ENCODE peak calls at places on chromosome 15, in nine cellular contexts. One of them, this sample, is unnamed.

GRCh38 chr15:100525894-100526512 is 2.7 kb downstream of the CERS3 start:
- DNase-seq in left ventricle myocardium inferior: peak
- DNase-seq in H9: no peak
- DNase-seq in heart left ventricle: peak
- DNase-seq in neuronal stem cell: no peak
- DNase-seq in uterus: peak
- DNase-seq in stomach: peak
- DNase-seq in dorsolateral prefrontal cortex: peak
- DNase-seq in OCI-LY7: no peak
- DNase-seq in this sample: no peak

GRCh38 chr15:74788716-74789151 is 6.9 kb downstream of the CSK start:
- DNase-seq in left ventricle myocardium inferior: no peak
- DNase-seq in H9: no peak
- DNase-seq in heart left ventricle: no peak
- DNase-seq in neuronal stem cell: no peak
- DNase-seq in uterus: no peak
- DNase-seq in stomach: no peak
- DNase-seq in dorsolateral prefrontal cortex: no peak
- DNase-seq in OCI-LY7: peak
- DNase-seq in this sample: no peak

GRCh38 chr15:86300371-86301106 is 220.9 kb downstream of the AGBL1 start:
- DNase-seq in left ventricle myocardium inferior: no peak
- DNase-seq in H9: no peak
- DNase-seq in heart left ventricle: no peak
- DNase-seq in neuronal stem cell: no peak
- DNase-seq in uterus: no peak
- DNase-seq in stomach: no peak
- DNase-seq in dorsolateral prefrontal cortex: no peak
- DNase-seq in OCI-LY7: no peak
- DNase-seq in this sample: peak

GRCh38 chr15:39461536-39462140 is 119.2 kb upstream of the THBS1 start:
- DNase-seq in left ventricle myocardium inferior: peak
- DNase-seq in H9: no peak
- DNase-seq in heart left ventricle: peak
- DNase-seq in neuronal stem cell: no peak
- DNase-seq in uterus: peak
- DNase-seq in stomach: no peak
- DNase-seq in dorsolateral prefrontal cortex: no peak
- DNase-seq in OCI-LY7: no peak
- DNase-seq in this sample: no peak

GRCh38 chr15:99180963-99181306 is 68.4 kb downstream of the TTC23 start:
- DNase-seq in left ventricle myocardium inferior: no peak
- DNase-seq in H9: no peak
- DNase-seq in heart left ventricle: no peak
- DNase-seq in neuronal stem cell: no peak
- DNase-seq in uterus: no peak
- DNase-seq in stomach: no peak
- DNase-seq in dorsolateral prefrontal cortex: no peak
- DNase-seq in OCI-LY7: no peak
- DNase-seq in this sample: no peak

GRCh38 chr15:60720084-60720483 is 241.1 kb upstream of the ICE2 start:
- DNase-seq in left ventricle myocardium inferior: no peak
- DNase-seq in H9: no peak
- DNase-seq in heart left ventricle: no peak
- DNase-seq in neuronal stem cell: no peak
- DNase-seq in uterus: no peak
- DNase-seq in stomach: no peak
- DNase-seq in dorsolateral prefrontal cortex: no peak
- DNase-seq in OCI-LY7: no peak
- DNase-seq in this sample: no peak

GRCh38 chr15:63922551-63923315 is 89.0 kb upstream of the HERC1 start:
- DNase-seq in left ventricle myocardium inferior: no peak
- DNase-seq in H9: no peak
- DNase-seq in heart left ventricle: no peak
- DNase-seq in neuronal stem cell: no peak
- DNase-seq in uterus: no peak
- DNase-seq in stomach: no peak
- DNase-seq in dorsolateral prefrontal cortex: peak
- DNase-seq in OCI-LY7: no peak
- DNase-seq in this sample: no peak

GRCh38 chr15:70068783-70069565 is 28.7 kb downstream of the TLE3 start:
- DNase-seq in left ventricle myocardium inferior: no peak
- DNase-seq in H9: no peak
- DNase-seq in heart left ventricle: no peak
- DNase-seq in neuronal stem cell: no peak
- DNase-seq in uterus: no peak
- DNase-seq in stomach: peak
- DNase-seq in dorsolateral prefrontal cortex: no peak
- DNase-seq in OCI-LY7: no peak
- DNase-seq in this sample: no peak

GRCh38 chr15:90465930-90466567 is 63.7 kb upstream of the CRTC3 start:
- DNase-seq in left ventricle myocardium inferior: no peak
- DNase-seq in H9: no peak
- DNase-seq in heart left ventricle: no peak
- DNase-seq in neuronal stem cell: no peak
- DNase-seq in uterus: no peak
- DNase-seq in stomach: no peak
- DNase-seq in dorsolateral prefrontal cortex: no peak
- DNase-seq in OCI-LY7: no peak
- DNase-seq in this sample: peak

GRCh38 chr15:43225201-43225949 is 4.6 kb upstream of the EPB42 start:
- DNase-seq in left ventricle myocardium inferior: no peak
- DNase-seq in H9: peak
- DNase-seq in heart left ventricle: peak
- DNase-seq in neuronal stem cell: peak
- DNase-seq in uterus: peak
- DNase-seq in stomach: no peak
- DNase-seq in dorsolateral prefrontal cortex: no peak
- DNase-seq in OCI-LY7: peak
- DNase-seq in this sample: peak

GRCh38 chr15:71443538-71443937 is 328.3 kb downstream of the THSD4 start:
- DNase-seq in left ventricle myocardium inferior: peak
- DNase-seq in H9: peak
- DNase-seq in heart left ventricle: no peak
- DNase-seq in neuronal stem cell: peak
- DNase-seq in uterus: peak
- DNase-seq in stomach: peak
- DNase-seq in dorsolateral prefrontal cortex: peak
- DNase-seq in OCI-LY7: peak
- DNase-seq in this sample: no peak

GRCh38 chr15:31222769-31223345 is 103.8 kb upstream of the KLF13 start:
- DNase-seq in left ventricle myocardium inferior: no peak
- DNase-seq in H9: no peak
- DNase-seq in heart left ventricle: no peak
- DNase-seq in neuronal stem cell: no peak
- DNase-seq in uterus: no peak
- DNase-seq in stomach: no peak
- DNase-seq in dorsolateral prefrontal cortex: no peak
- DNase-seq in OCI-LY7: no peak
- DNase-seq in this sample: no peak

GRCh38 chr15:54082836-54083492 is 104.7 kb downstream of the UNC13C start:
- DNase-seq in left ventricle myocardium inferior: no peak
- DNase-seq in H9: peak
- DNase-seq in heart left ventricle: no peak
- DNase-seq in neuronal stem cell: peak
- DNase-seq in uterus: no peak
- DNase-seq in stomach: no peak
- DNase-seq in dorsolateral prefrontal cortex: no peak
- DNase-seq in OCI-LY7: peak
- DNase-seq in this sample: no peak

GRCh38 chr15:92011611-92012367 is 158.3 kb downstream of the SLCO3A1 start:
- DNase-seq in left ventricle myocardium inferior: no peak
- DNase-seq in H9: peak
- DNase-seq in heart left ventricle: no peak
- DNase-seq in neuronal stem cell: no peak
- DNase-seq in uterus: no peak
- DNase-seq in stomach: no peak
- DNase-seq in dorsolateral prefrontal cortex: no peak
- DNase-seq in OCI-LY7: peak
- DNase-seq in this sample: peak

GRCh38 chr15:40175160-40175559 is 14.3 kb downstream of the BUB1B start:
- DNase-seq in left ventricle myocardium inferior: no peak
- DNase-seq in H9: no peak
- DNase-seq in heart left ventricle: no peak
- DNase-seq in neuronal stem cell: no peak
- DNase-seq in uterus: no peak
- DNase-seq in stomach: no peak
- DNase-seq in dorsolateral prefrontal cortex: no peak
- DNase-seq in OCI-LY7: no peak
- DNase-seq in this sample: no peak

GRCh38 chr15:99431661-99432091 is 134.1 kb upstream of the MEF2A start:
- DNase-seq in left ventricle myocardium inferior: peak
- DNase-seq in H9: no peak
- DNase-seq in heart left ventricle: peak
- DNase-seq in neuronal stem cell: no peak
- DNase-seq in uterus: peak
- DNase-seq in stomach: no peak
- DNase-seq in dorsolateral prefrontal cortex: peak
- DNase-seq in OCI-LY7: no peak
- DNase-seq in this sample: no peak

GRCh38 chr15:99070268-99070667 is 34.6 kb upstream of the SYNM start:
- DNase-seq in left ventricle myocardium inferior: no peak
- DNase-seq in H9: no peak
- DNase-seq in heart left ventricle: no peak
- DNase-seq in neuronal stem cell: no peak
- DNase-seq in uterus: no peak
- DNase-seq in stomach: no peak
- DNase-seq in dorsolateral prefrontal cortex: no peak
- DNase-seq in OCI-LY7: no peak
- DNase-seq in this sample: no peak

DNA sequence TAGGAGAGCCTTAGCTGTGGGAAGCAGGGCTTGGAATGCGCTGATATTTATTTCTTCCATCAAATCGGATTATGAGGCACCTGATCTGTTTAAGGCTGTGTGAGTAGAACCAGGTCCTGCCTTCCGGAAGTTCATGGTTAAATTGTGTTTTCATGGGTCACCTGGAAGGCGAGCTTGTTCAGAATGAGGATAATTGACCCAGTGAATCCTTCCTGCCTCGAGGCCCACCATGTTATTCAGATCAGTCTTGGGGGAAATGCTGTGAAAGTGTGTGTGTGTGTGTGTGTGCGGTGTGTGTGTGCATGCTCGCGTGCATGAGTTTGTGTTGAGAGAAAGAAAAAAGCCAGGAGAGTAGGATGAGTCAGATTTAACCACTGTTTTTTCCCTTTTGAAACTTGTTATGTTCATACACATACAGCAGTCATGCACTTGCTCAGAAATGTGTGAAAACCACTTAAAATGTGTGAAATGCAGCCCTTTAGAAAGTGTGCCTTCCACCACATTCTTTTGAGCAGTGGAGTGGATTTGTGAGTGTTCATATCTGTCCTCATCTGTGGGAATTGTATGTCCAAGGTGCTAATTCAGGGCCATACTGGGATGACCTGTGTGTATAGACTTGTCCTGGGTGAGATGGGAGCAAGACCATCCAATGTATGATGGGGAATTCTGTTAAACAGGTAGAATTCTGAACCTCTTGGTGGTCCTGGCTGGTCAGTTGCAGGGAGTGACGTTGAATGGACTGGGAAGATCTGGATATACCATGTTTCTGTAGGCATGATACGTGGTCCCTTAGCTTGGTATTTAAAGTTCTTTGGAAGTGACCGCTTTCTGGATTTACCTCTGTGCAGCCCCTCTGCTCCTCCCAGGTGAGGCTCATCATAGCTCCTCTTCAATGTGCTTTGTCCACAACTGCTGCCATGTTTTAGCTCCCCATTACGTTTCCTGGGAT is 36.9 kb downstream of the SMAD3 start:
- DNase-seq in left ventricle myocardium inferior: no peak
- DNase-seq in H9: no peak
- DNase-seq in heart left ventricle: no peak
- DNase-seq in neuronal stem cell: no peak
- DNase-seq in uterus: no peak
- DNase-seq in stomach: no peak
- DNase-seq in dorsolateral prefrontal cortex: no peak
- DNase-seq in OCI-LY7: no peak
- DNase-seq in this sample: peak
- H3K27ac ChIP-seq in left ventricle myocardium inferior: peak
- H3K27ac ChIP-seq in H9: no peak
- H3K27ac ChIP-seq in heart left ventricle: no peak
- H3K27ac ChIP-seq in neuronal stem cell: no peak
- H3K27ac ChIP-seq in uterus: no peak
- H3K27ac ChIP-seq in stomach: no peak
- H3K27ac ChIP-seq in dorsolateral prefrontal cortex: no peak
- H3K27ac ChIP-seq in OCI-LY7: peak
- H3K27ac ChIP-seq in this sample: peak

GRCh38 chr15:94206463-94207167 is 24.7 kb upstream of the MCTP2 start:
- DNase-seq in left ventricle myocardium inferior: no peak
- DNase-seq in H9: no peak
- DNase-seq in heart left ventricle: no peak
- DNase-seq in neuronal stem cell: no peak
- DNase-seq in uterus: no peak
- DNase-seq in stomach: no peak
- DNase-seq in dorsolateral prefrontal cortex: no peak
- DNase-seq in OCI-LY7: no peak
- DNase-seq in this sample: peak
- H3K27ac ChIP-seq in left ventricle myocardium inferior: no peak
- H3K27ac ChIP-seq in H9: no peak
- H3K27ac ChIP-seq in heart left ventricle: no peak
- H3K27ac ChIP-seq in neuronal stem cell: no peak
- H3K27ac ChIP-seq in uterus: no peak
- H3K27ac ChIP-seq in stomach: no peak
- H3K27ac ChIP-seq in dorsolateral prefrontal cortex: no peak
- H3K27ac ChIP-seq in OCI-LY7: no peak
- H3K27ac ChIP-seq in this sample: no peak

DNA sequence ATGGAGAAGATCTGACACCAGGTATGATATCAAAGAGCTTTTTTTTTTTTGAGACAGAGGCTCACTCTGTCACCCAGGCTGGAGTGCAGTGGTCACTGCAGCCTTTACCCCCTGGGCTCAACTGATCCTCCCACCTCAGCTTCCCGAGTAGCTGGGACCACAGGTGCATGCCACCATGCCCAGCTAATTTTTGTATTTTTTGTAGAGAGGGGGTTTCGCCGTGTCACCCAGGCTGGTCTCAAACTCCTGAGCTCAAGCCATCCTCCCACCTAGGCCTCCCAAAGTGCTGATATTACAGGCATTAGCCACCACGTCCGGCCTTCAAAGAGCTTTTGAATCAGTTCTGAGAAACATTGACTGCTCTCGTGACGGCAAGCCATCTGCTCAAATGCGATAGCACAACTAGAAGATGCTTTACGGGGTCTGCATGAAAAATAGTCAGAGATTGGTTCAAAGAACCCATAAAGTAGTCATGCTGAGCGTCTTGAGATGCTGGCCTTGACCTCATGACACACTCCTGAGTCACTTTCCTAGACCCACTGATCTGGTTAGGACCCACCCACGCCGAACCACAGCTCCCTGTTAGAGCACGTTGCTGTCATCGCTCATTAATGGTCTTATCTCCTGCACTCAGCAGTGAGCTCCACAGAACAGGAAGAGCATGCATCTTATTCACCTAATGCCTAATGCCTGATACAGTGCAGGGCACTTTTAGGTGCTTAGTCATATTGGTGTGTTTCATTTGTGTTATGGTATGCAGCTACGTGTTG is 57.0 kb upstream of the NR2F2 start:
- DNase-seq in left ventricle myocardium inferior: no peak
- DNase-seq in H9: no peak
- DNase-seq in heart left ventricle: no peak
- DNase-seq in neuronal stem cell: no peak
- DNase-seq in uterus: no peak
- DNase-seq in stomach: no peak
- DNase-seq in dorsolateral prefrontal cortex: no peak
- DNase-seq in OCI-LY7: no peak
- DNase-seq in this sample: peak
- H3K27ac ChIP-seq in left ventricle myocardium inferior: no peak
- H3K27ac ChIP-seq in H9: no peak
- H3K27ac ChIP-seq in heart left ventricle: no peak
- H3K27ac ChIP-seq in neuronal stem cell: no peak
- H3K27ac ChIP-seq in uterus: no peak
- H3K27ac ChIP-seq in stomach: no peak
- H3K27ac ChIP-seq in dorsolateral prefrontal cortex: no peak
- H3K27ac ChIP-seq in OCI-LY7: no peak
- H3K27ac ChIP-seq in this sample: peak

GRCh38 chr15:59140422-59141226 is 35.7 kb downstream of the CCNB2 start:
- DNase-seq in left ventricle myocardium inferior: no peak
- DNase-seq in H9: no peak
- DNase-seq in heart left ventricle: no peak
- DNase-seq in neuronal stem cell: no peak
- DNase-seq in uterus: no peak
- DNase-seq in stomach: no peak
- DNase-seq in dorsolateral prefrontal cortex: no peak
- DNase-seq in OCI-LY7: no peak
- DNase-seq in this sample: peak
- H3K27ac ChIP-seq in left ventricle myocardium inferior: no peak
- H3K27ac ChIP-seq in H9: no peak
- H3K27ac ChIP-seq in heart left ventricle: no peak
- H3K27ac ChIP-seq in neuronal stem cell: no peak
- H3K27ac ChIP-seq in uterus: no peak
- H3K27ac ChIP-seq in stomach: no peak
- H3K27ac ChIP-seq in dorsolateral prefrontal cortex: peak
- H3K27ac ChIP-seq in OCI-LY7: no peak
- H3K27ac ChIP-seq in this sample: peak